ENCODE peak calls at places on chromosomes 6 and 20, in seven cellular contexts. H is thoracic aorta, K is mammary epithelial cell, P is GM06990, Z is cardiac muscle cell, N is GM13977, D is SK-N-SH. A is an unnamed sample.

GRCh38 chr6:129490551-129491245 is 219.3 kb downstream of the ARHGAP18 start:
- DNase-seq in H (no peak), K (peak), P (peak), Z (no peak), N (peak), D (no peak), A (peak)

GRCh38 chr6:68635706-68636513 is 828 bp downstream of the ADGRB3 start:
- DNase-seq in H (no peak), K (no peak), P (peak), Z (peak), N (peak), D (peak), A (no peak)

GRCh38 chr20:42739692-42740091 is 450.0 kb downstream of the PTPRT start:
- DNase-seq in H (no peak), K (no peak), P (no peak), Z (no peak), N (no peak), D (no peak), A (no peak)

GRCh38 chr6:42349753-42350573 is 101.8 kb downstream of the TRERF1 start:
- DNase-seq in H (no peak), K (no peak), P (no peak), Z (no peak), N (no peak), D (peak), A (peak)

GRCh38 chr6:137926207-137926731 is 59.2 kb downstream of the TNFAIP3 start:
- DNase-seq in H (no peak), K (peak), P (no peak), Z (no peak), N (no peak), D (no peak), A (peak)

GRCh38 chr6:143183735-143184134 is 123.0 kb downstream of the AIG1 start:
- DNase-seq in H (no peak), K (peak), P (no peak), Z (no peak), N (no peak), D (peak), A (no peak)

GRCh38 chr6:163414117-163414366 is 476 bp upstream of the QKI start:
- DNase-seq in H (no peak), K (no peak), P (no peak), Z (no peak), N (no peak), D (no peak), A (no peak)

GRCh38 chr6:163263998-163264661 is 150.4 kb upstream of the QKI start:
- DNase-seq in H (no peak), K (no peak), P (no peak), Z (no peak), N (no peak), D (no peak), A (no peak)

GRCh38 chr6:167998206-167998605 is 735 bp downstream of the KIF25 start:
- DNase-seq in H (no peak), K (no peak), P (no peak), Z (no peak), N (no peak), D (no peak), A (no peak)

DNA sequence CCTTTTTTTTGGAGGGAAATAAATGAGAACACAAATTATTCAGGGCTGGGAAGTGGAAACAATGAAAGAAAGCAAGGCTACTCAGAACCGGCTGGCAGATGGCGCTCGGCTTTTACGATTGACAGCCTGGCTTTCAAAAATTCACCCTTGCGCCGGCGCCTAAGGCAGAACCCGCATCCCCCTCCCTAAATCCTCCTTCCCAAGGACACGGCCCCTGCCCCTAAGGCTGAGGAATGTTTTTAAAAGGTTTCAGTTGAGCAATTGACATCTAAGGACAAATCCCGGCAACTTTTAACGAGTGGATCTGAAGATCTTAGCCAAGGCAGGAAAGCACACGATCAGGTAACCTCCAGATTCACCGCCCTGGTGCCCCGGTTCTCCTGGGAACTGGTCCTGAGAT is 16.3 kb downstream of the GNAS start:
- DNase-seq in H (no peak), K (no peak), P (no peak), Z (no peak), N (no peak), D (no peak), A (no peak)
- TF ChIP-seq CTCF in H (no peak), K (no peak), P (peak), Z (peak), N (peak), D (no peak), A (peak)

GRCh38 chr6:40845588-40845987 is 193.4 kb downstream of the UNC5CL start:
- DNase-seq in H (no peak), K (peak), P (peak), Z (peak), N (no peak), D (no peak), A (no peak)
- TF ChIP-seq CTCF in H (peak), K (peak), P (peak), Z (peak), N (peak), D (peak), A (peak)

DNA sequence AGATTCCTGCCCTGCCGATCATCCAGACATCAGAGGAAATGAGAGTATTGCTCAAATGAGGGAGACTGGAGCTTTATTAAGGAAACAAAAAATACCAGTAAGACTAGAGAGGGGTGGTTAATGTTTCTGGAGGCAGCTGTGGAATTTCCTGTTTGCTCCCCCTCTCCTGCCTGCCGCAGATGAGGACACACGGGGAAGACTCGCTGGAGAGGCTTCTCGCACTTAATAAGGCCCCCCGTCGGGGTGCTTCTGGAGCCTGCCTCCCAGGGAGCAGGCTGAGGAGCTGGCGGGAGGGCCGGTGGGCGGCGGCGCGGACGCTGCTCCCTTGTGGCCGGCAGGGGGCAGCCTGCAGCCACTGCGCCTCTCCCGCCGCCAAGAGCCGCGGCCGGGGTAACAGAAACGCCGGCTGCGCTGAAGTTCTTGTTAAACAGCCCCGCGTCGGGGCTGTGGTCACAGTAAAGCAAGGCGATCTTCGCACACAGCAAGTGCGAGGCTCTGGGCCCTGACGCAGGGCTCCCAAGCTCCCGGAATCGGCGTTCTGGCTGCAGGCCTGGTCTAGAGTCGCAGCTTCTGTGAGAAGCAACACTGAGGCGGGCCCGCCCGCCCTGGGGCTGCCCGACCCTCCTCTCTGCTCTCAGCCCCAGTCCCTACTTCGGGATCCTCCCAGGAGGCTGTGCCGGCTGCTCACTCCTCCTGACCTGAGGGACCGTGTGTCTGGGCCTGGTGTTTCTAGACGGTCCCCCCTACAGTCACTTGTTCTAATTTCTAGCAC is 17.4 kb downstream of the LEMD2 start:
- DNase-seq in H (no peak), K (peak), P (peak), Z (peak), N (peak), D (peak), A (peak)
- TF ChIP-seq CTCF in H (peak), K (peak), P (peak), Z (peak), N (peak), D (peak), A (peak)

DNA sequence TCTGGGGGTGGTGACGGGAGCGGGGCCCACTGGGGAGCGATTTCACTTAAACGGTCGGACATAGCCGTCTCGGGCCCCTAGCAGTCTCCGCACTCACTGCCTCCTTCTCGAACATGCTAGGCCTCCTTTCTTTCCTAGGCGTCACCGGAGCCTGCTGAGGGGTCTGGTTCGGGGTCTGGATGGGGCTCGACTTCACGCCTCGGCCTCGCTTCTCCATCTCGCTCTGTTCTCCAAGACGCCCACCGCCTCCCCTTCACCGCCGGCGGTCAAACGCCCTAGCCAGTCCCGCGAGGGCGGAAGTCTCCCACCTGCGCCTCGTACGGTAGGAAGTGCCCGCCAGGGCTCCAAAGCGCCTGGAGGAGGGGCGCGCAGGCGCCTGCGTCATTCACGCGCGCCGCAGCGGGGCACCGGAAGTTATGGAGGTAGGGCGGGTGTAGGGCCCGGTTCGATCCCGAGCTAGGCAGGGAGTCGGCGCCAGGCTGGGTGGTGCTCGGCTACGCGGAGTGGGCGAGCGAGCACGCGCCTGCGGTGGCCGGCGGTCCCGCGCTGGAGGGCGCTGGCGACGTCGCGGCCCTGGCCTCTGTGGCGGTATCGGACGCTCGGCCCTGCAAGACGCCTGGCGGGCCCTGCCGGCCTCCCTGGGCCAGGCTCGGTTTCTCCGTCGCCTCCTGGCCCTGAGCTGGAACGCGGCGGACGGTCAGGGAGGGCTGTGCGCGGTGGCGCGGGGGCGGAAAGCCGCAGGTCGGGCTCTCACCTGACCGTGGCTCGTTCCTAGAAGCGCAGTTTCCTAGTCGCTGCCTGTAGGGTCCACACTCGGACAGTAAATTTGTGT is at the start of the genes DYNLT2 and ERMARD:
- DNase-seq in H (peak), K (peak), P (peak), Z (peak), N (peak), D (peak), A (peak)
- TF ChIP-seq CTCF in H (peak), K (peak), P (peak), Z (peak), N (no peak), D (peak), A (peak)

A was measured in CD14-positive monocyte.